ENCODE peak calls at places on chromosomes 6 and 20, in six cellular contexts. V, E, G, K, Y and S are unnamed samples. For H3K4me1, the result is how much of the 10 kb centered on the place peaks cover.

GRCh38 chr6:138752017-138752416 is 21.6 kb upstream of the CCDC28A start:
- DNase-seq in Y (no peak), K (no peak), V (no peak), E (no peak), G (no peak), S (no peak)

GRCh38 chr20:44092551-44093248 is 94.3 kb downstream of the JPH2 start:
- DNase-seq in V (peak), Y (peak), E (peak), K (no peak), G (peak), S (peak)

GRCh38 chr6:111888928-111889696 is 15.9 kb upstream of the FYN start:
- DNase-seq in K (no peak), Y (peak), V (no peak), E (peak), G (no peak), S (peak)

GRCh38 chr6:93088675-93089575 is 330.4 kb downstream of the EPHA7 start:
- DNase-seq in K (no peak), V (no peak), Y (no peak), G (no peak), E (no peak), S (peak)

GRCh38 chr6:15509335-15509933 is 153.4 kb downstream of the DTNBP1 start:
- DNase-seq in K (no peak), V (no peak), Y (no peak), E (peak), G (no peak), S (no peak)

GRCh38 chr6:158972241-158973233 is 27.5 kb downstream of the RSPH3 start:
- DNase-seq in Y (no peak), V (peak), G (peak), E (peak), K (peak), S (peak)

GRCh38 chr6:39153766-39154397 is 38.9 kb upstream of the SAYSD1 start:
- DNase-seq in K (no peak), E (no peak), Y (no peak), G (no peak), V (no peak), S (no peak)

GRCh38 chr6:142455957-142456589 is 154.3 kb downstream of the ADGRG6 start:
- DNase-seq in G (no peak), K (no peak), V (no peak), E (no peak), Y (no peak), S (no peak)

GRCh38 chr6:51535327-51535726 is 552.1 kb downstream of the PKHD1 start:
- DNase-seq in Y (no peak), G (no peak), E (no peak), V (no peak), K (no peak), S (no peak)

GRCh38 chr6:156595481-156595880 is 181.7 kb upstream of the ARID1B start:
- DNase-seq in Y (no peak), K (no peak), G (no peak), E (no peak), V (no peak), S (peak)

GRCh38 chr6:16754864-16755263 is 6.4 kb downstream of the ATXN1 start:
- DNase-seq in G (no peak), K (no peak), E (no peak), V (peak), Y (no peak), S (no peak)

GRCh38 chr6:46421239-46421638 is 70.0 kb downstream of the RCAN2 start:
- DNase-seq in G (no peak), K (no peak), Y (no peak), V (no peak), E (no peak), S (no peak)

GRCh38 chr6:71228461-71229041 is 60.1 kb upstream of the OGFRL1 start:
- DNase-seq in Y (no peak), G (no peak), V (no peak), E (peak), K (no peak), S (peak)

GRCh38 chr20:44138859-44139258 is 48.1 kb downstream of the JPH2 start:
- DNase-seq in V (peak), E (no peak), K (no peak), G (no peak), Y (no peak), S (no peak)

DNA sequence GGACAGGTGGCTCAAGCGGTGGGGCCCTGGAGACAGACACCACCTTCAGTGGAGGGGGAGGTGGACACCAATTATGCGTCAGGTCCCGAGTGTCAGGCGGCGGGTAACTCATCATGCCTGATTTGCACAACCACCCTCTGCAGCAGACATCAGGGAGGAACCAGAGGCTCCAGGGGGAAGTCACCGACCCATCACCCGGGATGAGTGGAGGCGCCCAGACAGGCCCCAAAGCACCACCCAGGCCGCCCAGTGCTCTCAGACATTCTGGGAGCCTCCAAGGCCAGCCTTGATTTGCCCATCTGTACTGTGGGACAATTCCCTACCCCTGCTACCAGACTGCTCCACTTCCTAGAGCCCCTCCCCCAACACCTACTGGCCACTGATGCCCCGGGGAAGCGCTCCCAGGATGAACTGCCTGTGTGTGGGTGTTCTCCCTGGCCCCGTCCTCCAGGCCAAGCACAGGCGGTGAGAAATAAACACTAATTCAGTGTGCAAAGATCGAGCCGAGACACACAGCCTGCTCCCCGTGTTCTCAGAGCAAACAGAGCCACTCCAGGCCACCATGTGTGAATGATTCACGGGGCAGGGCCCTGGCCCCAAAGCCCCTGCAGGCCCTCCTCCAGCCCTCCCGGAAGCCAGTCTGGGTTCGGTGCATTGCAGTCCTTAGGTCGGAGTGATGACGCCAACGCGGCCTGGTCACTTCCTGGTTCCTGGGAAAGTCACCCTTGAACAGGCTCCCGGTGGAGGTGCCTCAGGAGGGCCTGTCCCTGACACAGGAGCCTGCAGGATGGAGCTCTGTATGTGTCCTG is 107.2 kb downstream of the ASXL1 start:
- DNase-seq in Y (no peak), V (peak), G (no peak), K (no peak), E (peak), S (peak)
- H3K4me1 ChIP-seq in Y (under half), V (half or more), G (under half), K (under half), E (under half), S (under half)

GRCh38 chr6:54784021-54784420 is 62.5 kb upstream of the FAM83B start:
- DNase-seq in E (peak), Y (no peak), V (no peak), K (no peak), G (peak), S (no peak)
- H3K4me2 ChIP-seq in E (peak), Y (no peak), V (peak), K (no peak), G (peak), S (peak)

GRCh38 chr6:18090349-18090786 is 32.1 kb downstream of the NHLRC1 start:
- DNase-seq in Y (no peak), K (no peak), G (no peak), E (no peak), V (no peak), S (no peak)

GRCh38 chr6:18091382-18091781 is 31.1 kb downstream of the NHLRC1 start:
- DNase-seq in E (no peak), K (no peak), V (no peak), Y (no peak), G (no peak), S (no peak)

GRCh38 chr6:18081669-18082037 is 40.8 kb downstream of the NHLRC1 start:
- DNase-seq in E (no peak), K (no peak), G (no peak), V (no peak), Y (no peak), S (no peak)

GRCh38 chr6:18088419-18089296 is 33.8 kb downstream of the NHLRC1 start:
- DNase-seq in V (no peak), K (no peak), Y (no peak), E (no peak), G (no peak), S (no peak)

GRCh38 chr6:18087396-18088165 is 34.9 kb downstream of the NHLRC1 start:
- DNase-seq in K (no peak), Y (no peak), G (no peak), E (no peak), V (no peak), S (no peak)
- H3K27ac ChIP-seq in K (no peak), Y (no peak), G (no peak), E (no peak), V (no peak), S (no peak)

DNA sequence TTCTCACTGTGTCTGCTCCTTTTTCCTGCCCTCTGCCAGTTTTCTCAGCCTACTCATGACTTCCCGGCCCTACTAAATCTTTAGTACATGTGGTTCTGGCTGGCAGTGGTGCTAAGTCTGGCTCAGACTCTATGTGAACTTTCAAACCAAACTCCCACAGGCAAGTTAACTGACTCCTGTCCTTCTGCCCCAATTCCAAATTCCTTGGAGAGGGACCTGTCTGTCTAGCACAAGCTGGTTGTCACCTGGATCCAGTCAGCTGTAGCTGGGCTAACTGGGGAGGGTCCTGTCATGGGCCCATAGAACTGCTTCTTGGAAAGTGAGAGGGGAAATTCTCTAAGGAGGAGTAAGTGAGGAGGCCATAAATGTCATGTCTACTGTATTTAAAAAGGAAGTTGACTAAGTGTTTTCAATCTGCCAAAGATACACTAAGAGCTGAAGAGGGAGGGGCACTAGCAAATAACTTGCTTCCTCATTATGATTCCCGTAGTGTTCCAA is 240.1 kb downstream of the KCNQ5 start:
- DNase-seq in E (peak), V (no peak), K (no peak), G (no peak), Y (no peak), S (peak)
- H3K4me1 ChIP-seq in E (under half), V (under half), K (under half), G (under half), Y (under half), S (under half)

GRCh38 chr6:33722103-33722646 is 10.7 kb upstream of the UQCC2 start:
- DNase-seq in G (no peak), K (no peak), V (no peak), Y (no peak), E (no peak), S (no peak)

GRCh38 chr6:33719326-33719987 is 8.0 kb upstream of the UQCC2 start:
- DNase-seq in K (no peak), V (no peak), Y (no peak), E (no peak), G (no peak), S (no peak)

GRCh38 chr6:33723576-33724085 is 12.1 kb upstream of the UQCC2 start:
- DNase-seq in G (no peak), V (no peak), Y (no peak), E (no peak), K (no peak), S (no peak)

GRCh38 chr6:33720998-33721397 is 9.5 kb upstream of the UQCC2 start:
- DNase-seq in Y (no peak), V (no peak), K (no peak), G (no peak), E (no peak), S (no peak)

DNA sequence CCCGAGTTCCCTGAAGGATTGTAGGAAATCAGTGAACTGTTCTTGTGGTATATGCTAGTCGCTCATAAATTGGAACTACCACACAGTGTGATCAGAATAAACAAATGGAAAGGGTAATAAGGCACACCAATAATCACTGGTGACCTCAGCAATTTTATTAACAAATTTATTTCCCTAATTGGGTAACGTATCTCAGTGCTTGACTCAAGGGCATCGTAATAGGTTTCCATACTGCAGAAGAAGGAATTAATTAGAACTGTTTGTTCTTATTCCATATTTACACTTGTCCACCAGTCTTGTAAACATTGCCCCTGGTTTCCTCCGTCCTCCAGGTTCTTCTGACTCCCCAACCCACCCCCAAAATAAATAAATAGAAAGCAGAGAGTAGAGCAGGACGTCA is 10.0 kb upstream of the UQCC2 start:
- DNase-seq in Y (no peak), K (no peak), V (no peak), G (no peak), E (no peak), S (no peak)
- H3K4me2 ChIP-seq in Y (no peak), K (no peak), V (no peak), G (no peak), E (no peak), S (no peak)

GRCh38 chr6:11497881-11498280 is 39.7 kb upstream of the TMEM170B start:
- DNase-seq in Y (no peak), V (no peak), E (no peak), K (no peak), G (no peak), S (no peak)

GRCh38 chr6:11494786-11495564 is 42.6 kb upstream of the TMEM170B start:
- DNase-seq in K (no peak), G (no peak), Y (no peak), E (no peak), V (no peak), S (peak)

GRCh38 chr6:11493979-11494378 is 43.6 kb upstream of the TMEM170B start:
- DNase-seq in Y (no peak), E (no peak), V (no peak), G (no peak), K (no peak), S (no peak)

GRCh38 chr6:11495565-11496145 is 41.9 kb upstream of the TMEM170B start:
- DNase-seq in K (no peak), G (no peak), Y (no peak), E (no peak), V (no peak), S (no peak)

DNA sequence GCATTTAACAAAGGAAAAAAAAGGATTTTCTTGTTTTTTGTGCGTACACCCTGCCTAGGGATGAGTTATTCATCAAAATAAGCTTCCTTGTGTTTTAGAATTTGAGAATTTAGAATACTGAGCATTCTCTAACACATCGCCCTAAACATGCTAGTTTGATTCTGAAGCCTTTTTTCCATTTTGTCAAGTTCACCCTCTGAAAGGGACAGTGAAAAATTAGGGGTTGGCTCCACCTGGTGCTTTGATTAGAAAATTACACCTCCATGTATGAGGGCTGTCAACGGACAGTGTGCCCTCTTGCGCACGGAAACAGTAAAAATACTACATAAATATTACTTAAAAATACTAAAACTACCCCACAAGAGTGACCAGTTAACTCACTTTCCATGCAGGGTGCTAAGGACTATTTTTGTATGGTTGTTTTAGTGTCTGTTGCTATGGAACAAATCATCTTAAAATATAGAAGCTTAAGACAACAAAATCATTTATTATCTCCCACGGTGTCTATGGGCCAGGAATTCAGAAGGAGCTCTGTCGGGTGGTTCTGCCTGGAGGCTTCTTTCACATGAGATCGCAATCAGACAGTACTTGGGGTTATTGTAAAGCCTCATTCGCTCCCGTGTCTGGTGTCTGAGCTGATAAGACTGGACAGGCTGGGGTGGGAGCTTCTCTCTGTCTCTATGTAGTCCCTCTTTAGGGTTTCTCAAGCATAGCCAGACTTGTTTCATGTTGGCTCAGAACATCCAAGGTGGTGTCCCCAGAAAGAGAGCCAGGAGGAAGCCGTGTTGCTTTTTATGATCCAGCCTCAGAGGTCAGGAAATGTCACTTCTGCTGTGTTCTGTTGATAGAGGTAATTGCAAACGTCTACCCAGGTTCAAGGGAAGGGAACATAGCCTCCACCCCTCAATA is 41.1 kb upstream of the TMEM170B start:
- DNase-seq in K (peak), G (peak), E (peak), Y (peak), V (peak), S (peak)
- H3K27ac ChIP-seq in K (no peak), G (no peak), E (no peak), Y (no peak), V (peak), S (no peak)

GRCh38 chr20:37517371-37517748 is 3.7 kb upstream of the NNAT start:
- DNase-seq in E (no peak), K (no peak), V (no peak), Y (no peak), G (no peak), S (no peak)

GRCh38 chr20:37515876-37516275 is 5.2 kb upstream of the NNAT start:
- DNase-seq in K (no peak), Y (no peak), G (no peak), V (no peak), E (no peak), S (no peak)

GRCh38 chr20:37518059-37518458 is 3.0 kb upstream of the NNAT start:
- DNase-seq in E (no peak), K (no peak), V (no peak), Y (no peak), G (no peak), S (no peak)

GRCh38 chr20:37518606-37519507 is 2.2 kb upstream of the NNAT start:
- DNase-seq in G (no peak), E (no peak), Y (no peak), V (no peak), K (no peak), S (no peak)

GRCh38 chr20:37516697-37517370 is 4.2 kb upstream of the NNAT start:
- DNase-seq in Y (no peak), G (no peak), V (no peak), K (no peak), E (peak), S (peak)
- H3K4me1 ChIP-seq in Y (under half), G (under half), V (under half), K (under half), E (under half), S (under half)

DNA sequence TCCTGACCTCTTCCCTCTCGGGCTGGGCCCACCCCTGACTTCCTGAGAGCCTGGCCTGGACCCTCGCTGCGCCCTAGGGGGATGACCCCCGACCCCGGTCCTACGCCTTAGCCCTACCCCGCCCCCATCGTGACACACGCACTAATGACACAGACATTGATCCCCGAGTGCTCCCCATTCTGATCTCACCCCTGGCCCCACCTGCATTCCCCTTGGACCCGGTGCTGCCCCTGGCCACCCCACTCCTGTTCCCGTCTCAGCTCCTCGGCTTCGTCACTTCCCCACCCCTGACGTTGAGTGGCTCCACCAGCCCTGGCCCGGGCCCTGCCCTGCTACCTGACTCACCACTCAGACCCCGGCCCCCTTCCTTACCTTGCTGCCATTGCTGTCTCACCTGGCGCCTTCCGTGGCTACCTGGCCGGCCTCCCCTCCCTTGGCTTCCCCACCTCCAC is 12.1 kb downstream of the RBCK1 start:
- DNase-seq in E (no peak), Y (no peak), V (no peak), K (no peak), G (no peak), S (no peak)
- H3K4me2 ChIP-seq in E (no peak), Y (no peak), V (no peak), K (peak), G (no peak), S (no peak)

DNA sequence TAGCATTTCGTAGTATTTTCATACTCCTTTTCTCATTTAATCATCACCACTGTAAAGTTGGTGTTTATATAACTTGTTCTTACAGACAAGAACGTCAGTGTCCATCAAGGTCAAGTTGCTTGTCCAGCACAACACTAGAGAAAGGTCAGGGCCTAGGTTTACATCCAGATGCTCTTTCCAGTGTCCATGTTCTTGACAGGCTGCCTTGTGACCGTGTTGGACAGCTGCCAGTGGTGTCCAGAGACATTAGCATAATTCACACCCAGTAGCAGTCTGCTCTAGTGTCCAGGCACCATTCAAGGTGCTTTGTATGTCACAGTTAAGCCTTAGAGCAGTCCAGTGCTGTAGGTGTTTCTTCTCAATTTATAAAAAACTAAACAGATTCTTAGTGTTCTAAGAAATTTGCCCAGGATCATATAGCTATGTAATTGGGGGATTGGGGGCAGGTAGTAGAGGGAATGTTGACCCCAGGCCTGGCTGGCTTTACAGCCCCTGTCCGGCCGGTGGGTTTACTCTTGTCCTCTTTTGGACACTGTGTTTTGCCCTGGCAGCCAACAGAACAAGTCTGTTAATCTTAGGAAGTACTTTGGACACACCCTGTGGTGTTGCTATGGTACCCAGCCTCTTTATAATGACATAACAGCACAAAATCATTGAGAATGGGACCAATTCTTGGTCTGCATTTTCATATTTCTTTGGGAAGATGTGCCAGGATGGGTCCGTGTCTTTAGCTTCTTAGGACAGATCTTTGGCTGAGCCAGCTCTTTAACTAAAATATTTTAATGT is 8.0 kb downstream of the STK35 start:
- DNase-seq in K (no peak), V (no peak), E (no peak), Y (no peak), G (no peak), S (peak)
- H3K27ac ChIP-seq in K (peak), V (peak), E (peak), Y (no peak), G (no peak), S (peak)